ENCODE peak calls at places on chromosome 6, in five cellular contexts. H, A, G, M and S are unnamed samples.

GRCh38 chr6:170227996-170228550 is 62.8 kb downstream of the DLL1 start:
- DNase-seq in H (no peak), A (no peak), G (no peak), M (no peak), S (no peak)

GRCh38 chr6:4772750-4773149 is 3.5 kb upstream of the CDYL start:
- DNase-seq in H (no peak), A (no peak), G (no peak), M (no peak), S (no peak)

GRCh38 chr6:14450133-14451040 is 332.8 kb downstream of the CD83 start:
- DNase-seq in H (no peak), A (no peak), G (no peak), M (no peak), S (no peak)

GRCh38 chr6:73085362-73085975 is 139.8 kb downstream of the KHDC1L start:
- DNase-seq in H (no peak), A (peak; percentile 25), G (no peak), M (no peak), S (peak; percentile 41)

GRCh38 chr6:30836431-30836866 is 47.9 kb upstream of the DDR1 start:
- DNase-seq in H (no peak), A (peak; percentile 53), G (no peak), M (no peak), S (no peak)

GRCh38 chr6:19279137-19279747 is 557.9 kb upstream of the ID4 start:
- DNase-seq in H (no peak), A (no peak), G (no peak), M (no peak), S (no peak)

GRCh38 chr6:155221086-155221485 is 42.7 kb upstream of the CLDN20 start:
- DNase-seq in H (no peak), A (no peak), G (no peak), M (no peak), S (no peak)

GRCh38 chr6:32941412-32941784 is 570 bp upstream of the HLA-DMB start:
- DNase-seq in H (no peak), A (no peak), G (no peak), M (no peak), S (peak; percentile 13)

GRCh38 chr6:152094992-152095592 is 287.6 kb downstream of the ESR1 start:
- DNase-seq in H (peak; percentile 75), A (peak; percentile 99), G (peak; percentile 59), M (no peak), S (no peak)

GRCh38 chr6:13711384-13711725 is 280 bp downstream of the RANBP9 start:
- DNase-seq in H (no peak), A (no peak), G (no peak), M (no peak), S (no peak)

GRCh38 chr6:19803331-19804330 is 33.5 kb upstream of the ID4 start:
- DNase-seq in H (no peak), A (peak; percentile 37), G (no peak), M (no peak), S (no peak)

GRCh38 chr6:11194399-11195274 is 37.8 kb downstream of the NEDD9 start:
- DNase-seq in H (no peak), A (peak; percentile 89), G (peak; percentile 80), M (no peak), S (no peak)

GRCh38 chr6:149428606-149429005 is 28.5 kb downstream of the SUMO4 start:
- DNase-seq in H (no peak), A (no peak), G (no peak), M (no peak), S (no peak)

GRCh38 chr6:167827588-167828324 is 1.0 kb downstream of the AFDN start:
- DNase-seq in H (peak; percentile 52), A (peak; percentile 33), G (no peak), M (peak; percentile 64), S (peak; percentile 68)

GRCh38 chr6:118577972-118578371 is 29.9 kb downstream of the PLN start:
- DNase-seq in H (no peak), A (no peak), G (no peak), M (no peak), S (no peak)

GRCh38 chr6:7897461-7898192 is 13.0 kb downstream of the TXNDC5 start:
- DNase-seq in H (no peak), A (no peak), G (no peak), M (no peak), S (no peak)

GRCh38 chr6:7899889-7900213 is 10.7 kb downstream of the TXNDC5 start:
- DNase-seq in H (no peak), A (no peak), G (no peak), M (no peak), S (no peak)

GRCh38 chr6:7900621-7901020 is 10.0 kb downstream of the TXNDC5 start:
- DNase-seq in H (no peak), A (no peak), G (no peak), M (no peak), S (no peak)

GRCh38 chr6:7901056-7901455 is 9.5 kb downstream of the TXNDC5 start:
- DNase-seq in H (no peak), A (no peak), G (no peak), M (no peak), S (no peak)

DNA sequence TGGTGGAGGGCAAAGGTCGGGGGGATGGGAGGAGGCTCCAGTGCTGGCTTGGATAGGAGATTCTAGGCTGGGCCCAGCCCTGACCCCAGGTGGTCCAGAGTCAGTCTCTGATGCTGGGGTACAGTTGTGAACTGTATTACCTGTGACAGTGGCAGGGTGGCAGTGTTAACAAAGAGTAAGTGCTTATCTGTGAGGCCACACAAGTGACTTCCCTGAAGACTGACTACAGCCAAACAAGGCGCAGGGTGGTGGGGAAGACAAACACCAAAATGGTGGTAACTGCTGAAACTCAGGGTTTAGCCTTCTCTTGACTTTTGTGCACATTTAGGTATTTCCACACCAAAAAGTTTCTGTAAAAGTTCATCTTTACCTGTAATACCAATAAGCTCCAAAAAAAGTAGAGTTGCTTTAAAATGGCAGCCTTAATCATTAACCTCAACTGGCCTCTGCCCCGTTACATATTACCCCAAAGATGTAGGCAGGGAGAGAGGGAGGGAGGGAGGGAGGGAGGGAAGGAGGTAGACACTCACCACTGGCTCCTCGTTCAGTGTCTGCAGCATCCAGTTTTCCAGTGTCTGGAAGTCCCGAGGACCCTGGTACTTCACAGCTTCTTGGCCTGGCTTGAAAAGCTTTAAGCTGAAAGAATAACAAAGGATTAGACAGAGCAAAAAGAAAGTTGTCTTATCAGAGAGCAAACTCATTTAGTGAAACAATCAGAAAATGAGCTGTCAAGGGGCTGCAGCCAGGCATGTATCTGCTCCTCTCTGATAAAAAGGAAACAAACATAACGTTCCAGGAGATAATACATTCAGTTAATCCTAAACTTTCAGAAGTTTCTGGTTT is 11.3 kb downstream of the TXNDC5 start:
- DNase-seq in H (peak; percentile 3), A (no peak), G (peak; percentile 28), M (no peak), S (no peak)
- TF ChIP-seq CTCF in H (no peak), A (no peak), G (peak; percentile 22), M (no peak), S (no peak)

DNA sequence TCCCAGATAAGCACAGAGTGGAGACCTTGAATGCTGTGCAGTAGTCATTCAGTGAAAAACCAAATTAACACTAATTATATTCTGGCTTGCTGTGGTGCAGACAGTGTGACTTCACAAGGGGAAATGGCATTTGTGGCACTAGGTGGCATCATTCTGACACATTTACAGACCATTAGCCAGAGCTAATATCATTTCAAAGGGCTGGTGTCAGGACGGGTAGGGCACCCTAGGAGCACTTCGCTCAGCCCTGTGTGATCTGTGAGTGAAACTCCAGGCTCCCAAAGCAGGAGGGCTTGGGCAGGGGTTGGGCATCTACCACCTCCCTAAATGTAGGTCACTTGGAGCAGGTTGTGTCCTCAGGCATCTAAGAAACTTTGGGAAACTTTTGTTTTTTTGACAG is 555.8 kb downstream of the PKHD1 start:
- DNase-seq in H (no peak), A (no peak), G (no peak), M (no peak), S (no peak)
- TF ChIP-seq CTCF in H (no peak), A (no peak), G (no peak), M (no peak), S (no peak)

GRCh38 chr6:142751452-142751851 is 193.5 kb downstream of the HIVEP2 start:
- DNase-seq in H (no peak), A (no peak), G (no peak), M (no peak), S (no peak)

GRCh38 chr6:142744836-142745235 is 200.1 kb downstream of the HIVEP2 start:
- DNase-seq in H (no peak), A (no peak), G (no peak), M (no peak), S (no peak)

GRCh38 chr6:142752348-142752747 is 192.6 kb downstream of the HIVEP2 start:
- DNase-seq in H (no peak), A (no peak), G (no peak), M (no peak), S (no peak)

GRCh38 chr6:142749556-142749955 is 195.4 kb downstream of the HIVEP2 start:
- DNase-seq in H (no peak), A (no peak), G (no peak), M (no peak), S (no peak)

DNA sequence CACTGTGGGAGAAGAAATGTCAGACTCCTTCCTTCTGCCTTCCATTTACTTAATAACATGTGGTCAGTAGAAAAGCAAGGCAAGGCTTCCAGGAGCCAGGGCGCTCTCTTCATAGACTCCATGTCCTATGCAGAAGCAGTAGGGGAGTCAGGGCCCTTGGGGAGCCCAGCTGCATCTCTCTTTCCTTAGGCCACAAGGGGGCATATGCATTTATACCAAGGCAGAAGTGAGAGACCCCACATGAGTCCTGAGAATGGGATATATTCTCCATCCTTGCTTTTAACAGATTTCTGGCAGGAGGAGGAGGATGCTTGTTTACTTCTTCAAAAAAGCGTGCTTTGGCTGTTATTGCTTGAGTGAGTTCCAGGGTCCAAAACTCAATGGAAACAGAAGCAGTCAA is 198.5 kb downstream of the HIVEP2 start:
- DNase-seq in H (no peak), A (peak; percentile 41), G (peak; percentile 7), M (no peak), S (peak; percentile 32)
- TF ChIP-seq CTCF in H (no peak), A (peak; percentile 57), G (peak; percentile 28), M (peak; percentile 28), S (peak; percentile 43)

GRCh38 chr6:162913206-162913605 is 185.4 kb downstream of the PACRG start:
- DNase-seq in H (no peak), A (no peak), G (no peak), M (no peak), S (no peak)

GRCh38 chr6:162904069-162904663 is 176.4 kb downstream of the PACRG start:
- DNase-seq in H (no peak), A (no peak), G (no peak), M (no peak), S (no peak)

GRCh38 chr6:162906479-162906878 is 178.7 kb downstream of the PACRG start:
- DNase-seq in H (no peak), A (no peak), G (no peak), M (no peak), S (no peak)

DNA sequence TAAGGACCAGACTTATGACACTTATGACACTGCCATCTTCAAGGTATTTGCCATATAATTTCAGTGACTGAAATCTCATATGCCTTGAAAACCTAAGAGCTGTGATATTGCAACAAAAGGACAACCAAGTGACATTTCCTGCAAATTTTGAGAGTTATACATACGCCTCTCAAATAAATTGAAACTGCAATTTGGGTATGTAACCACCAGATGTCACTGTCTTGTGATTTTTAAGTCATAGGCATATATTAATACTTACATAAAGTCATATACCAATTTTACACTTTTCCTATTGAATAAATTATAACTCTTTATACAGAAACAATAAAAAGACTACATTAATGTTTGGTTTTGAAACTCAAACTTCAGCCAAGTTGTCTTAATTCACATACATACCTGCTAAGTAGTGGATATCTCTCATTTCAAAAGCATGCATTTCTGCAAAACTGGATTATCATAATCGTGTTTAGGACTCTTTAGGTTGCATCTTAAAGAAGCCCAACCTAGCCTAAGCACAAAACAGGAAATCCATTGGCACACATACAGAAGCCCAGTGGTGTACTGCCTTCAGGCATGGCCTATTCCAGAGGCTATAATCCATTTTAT is 180.2 kb downstream of the PACRG start:
- DNase-seq in H (no peak), A (peak; percentile 79), G (no peak), M (no peak), S (no peak)
- TF ChIP-seq CTCF in H (no peak), A (peak; percentile 46), G (no peak), M (peak; percentile 46), S (peak; percentile 51)

GRCh38 chr6:25405442-25405841 is 126.3 kb downstream of the CARMIL1 start:
- DNase-seq in H (no peak), A (no peak), G (no peak), M (no peak), S (no peak)
- TF ChIP-seq CTCF in H (no peak), A (no peak), G (no peak), M (no peak), S (no peak)